ENCODE peak calls at places on chromosomes 12 and 14, in seven cellular contexts. X is neuronal stem cell, H is H1, Q is H9, P is IMR-90, D is mesenchymal stem cell, Y is trophoblast cell. K is an unnamed sample.

GRCh38 chr14:74910556-74910955 is 12.5 kb downstream of the RPS6KL1 start:
- DNase-seq in X (no peak), H (no peak), Q (no peak), P (no peak), D (no peak), Y (no peak), K (no peak)

GRCh38 chr14:93005135-93005813 is 82.3 kb downstream of the CHGA start:
- DNase-seq in X (no peak), H (no peak), Q (no peak), P (no peak), D (no peak), Y (no peak), K (no peak)

GRCh38 chr12:101780599-101780998 is 41.3 kb upstream of the SYCP3 start:
- DNase-seq in X (no peak), H (no peak), Q (no peak), P (no peak), D (no peak), Y (no peak), K (no peak)

GRCh38 chr14:100523131-100523530 is 64.1 kb downstream of the BEGAIN start:
- DNase-seq in X (no peak), H (no peak), Q (peak), P (no peak), D (no peak), Y (no peak), K (no peak)

GRCh38 chr14:56002316-56002715 is 115.9 kb upstream of the PELI2 start:
- DNase-seq in X (no peak), H (no peak), Q (no peak), P (peak), D (no peak), Y (no peak), K (peak)

GRCh38 chr12:97375310-97375709 is 87.3 kb upstream of the RMST start:
- DNase-seq in X (no peak), H (no peak), Q (no peak), P (no peak), D (no peak), Y (no peak), K (no peak)

GRCh38 chr12:42306297-42306696 is 19.6 kb downstream of the ZCRB1 start:
- DNase-seq in X (no peak), H (no peak), Q (no peak), P (no peak), D (no peak), Y (no peak), K (no peak)

GRCh38 chr12:124553862-124554428 is 13.5 kb downstream of the NCOR2 start:
- DNase-seq in X (no peak), H (no peak), Q (no peak), P (no peak), D (no peak), Y (no peak), K (no peak)

GRCh38 chr14:87615822-87616679 is 376.9 kb downstream of the GALC start:
- DNase-seq in X (peak), H (peak), Q (peak), P (peak), D (peak), Y (peak), K (peak)

GRCh38 chr14:85978851-85979250 is 448.9 kb downstream of the FLRT2 start:
- DNase-seq in X (no peak), H (no peak), Q (no peak), P (no peak), D (no peak), Y (no peak), K (no peak)

GRCh38 chr12:112752298-112752697 is 39.2 kb upstream of the RPH3A start:
- DNase-seq in X (no peak), H (no peak), Q (no peak), P (no peak), D (no peak), Y (no peak), K (no peak)

GRCh38 chr12:79020106-79020505 is 155.5 kb downstream of the SYT1 start:
- DNase-seq in X (no peak), H (no peak), Q (no peak), P (peak), D (peak), Y (no peak), K (no peak)

GRCh38 chr12:56931474-56931978 is 2.7 kb downstream of the SDR9C7 start:
- DNase-seq in X (no peak), H (no peak), Q (no peak), P (peak), D (peak), Y (no peak), K (peak)

GRCh38 chr12:113136128-113136989 is 798 bp upstream of the RASAL1 start:
- DNase-seq in X (no peak), H (no peak), Q (no peak), P (no peak), D (no peak), Y (no peak), K (peak)

GRCh38 chr14:74843653-74844052 is 32.3 kb downstream of the PROX2 start:
- DNase-seq in X (no peak), H (no peak), Q (no peak), P (peak), D (no peak), Y (no peak), K (no peak)

GRCh38 chr14:99426265-99426664 is 54.4 kb downstream of the SETD3 start:
- DNase-seq in X (no peak), H (no peak), Q (no peak), P (no peak), D (no peak), Y (no peak), K (no peak)

GRCh38 chr12:107115119-107115518 is 21.8 kb upstream of the CRY1 start:
- DNase-seq in X (no peak), H (no peak), Q (no peak), P (no peak), D (no peak), Y (no peak), K (no peak)

GRCh38 chr14:56874375-56874774 is 64.1 kb upstream of the OTX2 start:
- DNase-seq in X (no peak), H (no peak), Q (peak), P (no peak), D (no peak), Y (peak), K (peak)

GRCh38 chr12:62983594-62983993 is 48.6 kb upstream of the PPM1H start:
- DNase-seq in X (no peak), H (peak), Q (peak), P (no peak), D (no peak), Y (no peak), K (peak)

GRCh38 chr14:91580886-91581615 is 70.9 kb upstream of the PPP4R3A start:
- DNase-seq in X (no peak), H (no peak), Q (no peak), P (no peak), D (no peak), Y (peak), K (peak)

GRCh38 chr12:57276935-57277563 is 26.1 kb upstream of the STAC3 start:
- DNase-seq in X (no peak), H (no peak), Q (peak), P (peak), D (peak), Y (no peak), K (peak)

GRCh38 chr12:129870146-129870545 is 33.7 kb downstream of the TMEM132D start:
- DNase-seq in X (no peak), H (no peak), Q (no peak), P (no peak), D (no peak), Y (no peak), K (peak)

GRCh38 chr14:104226421-104227385 is 88.3 kb downstream of the KIF26A start:
- DNase-seq in X (no peak), H (no peak), Q (no peak), P (no peak), D (no peak), Y (no peak), K (no peak)

GRCh38 chr12:6430124-6430989 is 14.4 kb upstream of the CD27 start:
- DNase-seq in X (no peak), H (no peak), Q (no peak), P (peak), D (peak), Y (peak), K (no peak)

GRCh38 chr14:99261916-99262787 is 9.8 kb downstream of the BCL11B start:
- DNase-seq in X (no peak), H (no peak), Q (no peak), P (no peak), D (no peak), Y (no peak), K (no peak)

GRCh38 chr14:35341454-35342159 is 49.4 kb downstream of the PSMA6 start:
- DNase-seq in X (no peak), H (no peak), Q (peak), P (peak), D (peak), Y (peak), K (peak)

GRCh38 chr12:121801601-121802484 is 2.0 kb upstream of the SETD1B start:
- DNase-seq in X (no peak), H (no peak), Q (peak), P (peak), D (peak), Y (no peak), K (peak)

GRCh38 chr12:123200414-123200813 is 32.5 kb downstream of the MPHOSPH9 start:
- DNase-seq in X (no peak), H (no peak), Q (no peak), P (no peak), D (no peak), Y (no peak), K (no peak)

GRCh38 chr12:26360062-26360461 is 164.7 kb downstream of the SSPN start:
- DNase-seq in X (no peak), H (no peak), Q (no peak), P (no peak), D (no peak), Y (no peak), K (no peak)

GRCh38 chr14:53807108-53807507 is 149.5 kb downstream of the BMP4 start:
- DNase-seq in X (no peak), H (no peak), Q (no peak), P (no peak), D (no peak), Y (no peak), K (no peak)

GRCh38 chr14:53807580-53807979 is 149.0 kb downstream of the BMP4 start:
- DNase-seq in X (no peak), H (no peak), Q (no peak), P (no peak), D (no peak), Y (no peak), K (no peak)

GRCh38 chr14:53808042-53808441 is 148.6 kb downstream of the BMP4 start:
- DNase-seq in X (no peak), H (no peak), Q (no peak), P (no peak), D (no peak), Y (no peak), K (no peak)

GRCh38 chr14:53814371-53814770 is 142.3 kb downstream of the BMP4 start:
- DNase-seq in X (no peak), H (no peak), Q (no peak), P (no peak), D (no peak), Y (peak), K (no peak)

GRCh38 chr14:53810221-53810620 is 146.4 kb downstream of the BMP4 start:
- DNase-seq in X (no peak), H (no peak), Q (no peak), P (no peak), D (no peak), Y (no peak), K (no peak)
- H3K4ac ChIP-seq in X (no peak), H (no peak), Q (no peak), P (no peak), D (no peak), Y (no peak), K (no peak)

GRCh38 chr12:72448089-72448488 is 175.9 kb downstream of the TRHDE start:
- DNase-seq in X (no peak), H (no peak), Q (no peak), P (peak), D (peak), Y (no peak), K (no peak)

GRCh38 chr12:72453079-72453478 is 180.9 kb downstream of the TRHDE start:
- DNase-seq in X (no peak), H (no peak), Q (no peak), P (no peak), D (no peak), Y (no peak), K (no peak)

GRCh38 chr12:72444125-72444524 is 172.0 kb downstream of the TRHDE start:
- DNase-seq in X (no peak), H (no peak), Q (no peak), P (no peak), D (no peak), Y (no peak), K (no peak)

GRCh38 chr12:72444566-72444965 is 172.4 kb downstream of the TRHDE start:
- DNase-seq in X (no peak), H (no peak), Q (no peak), P (no peak), D (no peak), Y (no peak), K (no peak)

GRCh38 chr12:72448805-72449204 is 176.6 kb downstream of the TRHDE start:
- DNase-seq in X (no peak), H (no peak), Q (no peak), P (no peak), D (no peak), Y (no peak), K (no peak)
- H4K8ac ChIP-seq in X (no peak), H (no peak), Q (no peak), P (no peak), D (no peak), Y (no peak), K (no peak)

DNA sequence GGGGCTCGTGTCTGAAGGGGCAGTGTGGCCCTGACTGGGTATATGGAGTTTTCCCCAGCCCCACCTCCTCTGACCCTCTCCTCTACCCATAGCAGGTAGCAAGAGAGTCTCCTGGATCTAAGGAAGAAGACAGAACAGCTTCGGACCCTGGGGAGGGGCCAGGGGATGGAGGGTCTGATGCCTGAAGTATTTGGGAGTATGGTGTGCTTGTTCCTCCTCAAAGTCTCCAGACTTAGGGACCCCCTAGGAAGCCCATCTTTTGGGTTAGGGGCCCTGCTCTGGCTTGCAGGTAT is 579 bp upstream of the HOXC8 start:
- DNase-seq in X (no peak), H (no peak), Q (no peak), P (no peak), D (no peak), Y (no peak), K (no peak)
- H3K4ac ChIP-seq in X (no peak), H (no peak), Q (no peak), P (no peak), D (peak), Y (no peak), K (no peak)

GRCh38 chr14:66717571-66718140 is 209.7 kb downstream of the GPHN start:
- DNase-seq in X (no peak), H (no peak), Q (no peak), P (no peak), D (no peak), Y (no peak), K (no peak)
- H4K8ac ChIP-seq in X (no peak), H (no peak), Q (no peak), P (no peak), D (no peak), Y (no peak), K (no peak)

GRCh38 chr14:61514006-61514830 is 181.1 kb upstream of the HIF1A start:
- DNase-seq in X (no peak), H (no peak), Q (no peak), P (peak), D (no peak), Y (peak), K (no peak)

GRCh38 chr14:61515436-61516124 is 179.7 kb upstream of the HIF1A start:
- DNase-seq in X (no peak), H (no peak), Q (no peak), P (no peak), D (no peak), Y (no peak), K (no peak)

GRCh38 chr14:61516957-61517356 is 178.4 kb upstream of the HIF1A start:
- DNase-seq in X (no peak), H (no peak), Q (no peak), P (no peak), D (no peak), Y (no peak), K (peak)

GRCh38 chr14:61516125-61516740 is 179.1 kb upstream of the HIF1A start:
- DNase-seq in X (no peak), H (no peak), Q (no peak), P (no peak), D (peak), Y (no peak), K (no peak)

DNA sequence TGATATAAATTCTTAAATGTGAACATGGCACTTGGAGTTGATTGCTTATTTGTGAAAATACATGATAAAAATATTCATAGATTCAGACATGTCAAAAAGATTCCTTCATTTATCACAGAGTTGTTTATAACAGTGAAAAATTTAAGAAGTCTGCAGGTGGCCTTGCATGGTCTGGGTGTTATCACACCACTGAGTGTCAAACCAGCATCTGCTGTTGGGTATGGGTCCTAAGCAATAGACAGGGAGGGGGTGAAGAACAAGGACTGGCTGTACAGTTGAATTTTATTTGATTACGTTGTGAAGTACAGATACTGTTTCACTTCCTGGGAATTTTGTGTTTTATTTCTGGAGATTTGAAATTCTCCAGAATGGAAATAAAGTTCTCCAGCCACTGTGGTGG is 180.4 kb upstream of the HIF1A start:
- DNase-seq in X (no peak), H (no peak), Q (no peak), P (no peak), D (no peak), Y (no peak), K (no peak)
- H3K4ac ChIP-seq in X (no peak), H (no peak), Q (no peak), P (no peak), D (no peak), Y (peak), K (no peak)

DNA sequence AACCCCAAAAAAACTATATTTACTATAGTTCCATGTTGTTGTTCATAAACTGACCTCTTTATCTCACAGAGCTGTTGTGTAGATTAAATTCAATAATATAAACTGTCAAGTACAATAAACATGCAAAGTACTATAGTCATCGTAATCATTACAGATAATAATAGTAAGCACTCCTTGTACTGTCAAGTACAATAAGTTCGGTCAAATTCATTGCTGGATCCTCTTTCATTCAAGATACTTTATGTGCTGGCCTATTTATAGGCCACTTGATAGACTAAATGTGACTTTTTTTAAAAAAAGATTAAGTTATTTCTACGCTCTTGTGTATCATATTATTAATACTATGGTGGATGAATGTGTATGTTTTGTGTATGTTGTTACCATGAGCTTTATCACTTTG is 39.2 kb upstream of the KCNJ8 start:
- DNase-seq in X (no peak), H (no peak), Q (no peak), P (no peak), D (no peak), Y (no peak), K (no peak)
- H4K8ac ChIP-seq in X (no peak), H (no peak), Q (no peak), P (no peak), D (no peak), Y (no peak), K (no peak)

DNA sequence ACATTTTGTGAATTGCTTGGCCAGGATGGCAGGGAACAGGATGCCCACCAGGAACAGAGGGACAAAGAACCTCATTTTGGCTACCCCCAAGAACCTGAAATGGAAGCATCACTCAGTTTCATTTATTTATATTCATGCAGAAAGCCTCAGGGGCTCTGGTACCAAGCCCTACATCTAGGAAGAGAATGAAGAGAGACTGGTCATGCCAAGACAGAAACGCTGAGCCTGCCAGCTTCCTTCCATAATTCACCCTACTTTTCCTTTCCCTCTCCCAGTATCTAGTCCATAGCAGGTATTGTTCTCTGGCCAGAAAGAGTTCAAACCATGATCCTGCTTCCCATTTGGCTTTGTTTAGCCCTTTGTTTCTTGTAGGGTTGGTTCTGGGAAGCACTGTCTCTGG is at the start of gene LALBA:
- DNase-seq in X (no peak), H (no peak), Q (no peak), P (no peak), D (no peak), Y (no peak), K (no peak)
- H3K4ac ChIP-seq in X (no peak), H (no peak), Q (no peak), P (no peak), D (no peak), Y (no peak), K (no peak)

K was measured in mesendoderm.